ENCODE peak calls at places on chromosomes 13 and 19, in ten cellular contexts. K, D, Z, Y, U, L, E, R, J and N are unnamed samples.

GRCh38 chr19:9877775-9878510 is 42.8 kb downstream of the PIN1 start:
- DNase-seq in K (no peak), D (peak; percentile 53), Z (no peak), Y (no peak), U (no peak), L (no peak), E (no peak), R (no peak), J (no peak), N (peak; percentile 7)

GRCh38 chr19:1383014-1383310 is 745 bp upstream of the NDUFS7 start:
- DNase-seq in K (no peak), D (no peak), Z (no peak), Y (no peak), U (no peak), L (no peak), E (no peak), R (no peak), J (no peak), N (no peak)

GRCh38 chr19:29798783-29799182 is 13.0 kb upstream of the CCNE1 start:
- DNase-seq in K (no peak), D (peak; percentile 48), Z (peak; percentile 19), Y (no peak), U (no peak), L (no peak), E (no peak), R (no peak), J (no peak), N (peak; percentile 57)

GRCh38 chr13:31631071-31631470 is 108.3 kb upstream of the RXFP2 start:
- DNase-seq in K (no peak), D (no peak), Z (no peak), Y (no peak), U (no peak), L (no peak), E (no peak), R (no peak), J (no peak), N (no peak)

GRCh38 chr13:30133976-30134375 is 173.4 kb downstream of the KATNAL1 start:
- DNase-seq in K (no peak), D (no peak), Z (peak; percentile 50), Y (no peak), U (no peak), L (no peak), E (no peak), R (no peak), J (no peak), N (no peak)

GRCh38 chr13:113126265-113127150 is 3.9 kb downstream of the F10 start:
- DNase-seq in K (no peak), D (no peak), Z (no peak), Y (no peak), U (no peak), L (no peak), E (no peak), R (no peak), J (no peak), N (no peak)

GRCh38 chr13:106117035-106117434 is 418.4 kb downstream of the EFNB2 start:
- DNase-seq in K (no peak), D (peak; percentile 72), Z (no peak), Y (no peak), U (no peak), L (no peak), E (no peak), R (no peak), J (no peak), N (peak; percentile 56)

GRCh38 chr19:49019242-49019932 is 2.5 kb upstream of the LHB start:
- DNase-seq in K (peak; percentile 39), D (peak; percentile 45), Z (peak; percentile 90), Y (no peak), U (peak; percentile 51), L (no peak), E (peak; percentile 49), R (peak; percentile 67), J (peak; percentile 62), N (peak; percentile 72)

GRCh38 chr13:23175920-23176319 is 4.9 kb upstream of the SGCG start:
- DNase-seq in K (no peak), D (peak; percentile 22), Z (no peak), Y (no peak), U (peak; percentile 7), L (no peak), E (no peak), R (no peak), J (no peak), N (peak; percentile 46)